ENCODE peak calls at places on chromosomes 5 and 9, in four cellular contexts. One of them, this sample, is unnamed.

GRCh38 chr9:16145196-16145950 is 592.5 kb downstream of the CCDC171 start:
- DNase-seq in activated CD8-positive, alpha-beta memory T cell treated with anti-CD3 and anti-CD28 coated beads, Interleukin-2, amount 50 U/mL, for 48 hours: no peak
- DNase-seq in fibroblast of mammary gland: peak
- DNase-seq in epithelial cell of proximal tubule: no peak
- DNase-seq in this sample: no peak

GRCh38 chr9:136438909-136439549 is 616 bp downstream of the INPP5E start:
- DNase-seq in activated CD8-positive, alpha-beta memory T cell treated with anti-CD3 and anti-CD28 coated beads, Interleukin-2, amount 50 U/mL, for 48 hours: peak
- DNase-seq in fibroblast of mammary gland: no peak
- DNase-seq in epithelial cell of proximal tubule: no peak
- DNase-seq in this sample: peak

GRCh38 chr9:74777136-74777879 is 110.4 kb downstream of the TRPM6 start:
- DNase-seq in activated CD8-positive, alpha-beta memory T cell treated with anti-CD3 and anti-CD28 coated beads, Interleukin-2, amount 50 U/mL, for 48 hours: peak
- DNase-seq in fibroblast of mammary gland: peak
- DNase-seq in epithelial cell of proximal tubule: no peak
- DNase-seq in this sample: peak

GRCh38 chr9:33289501-33289900 is 815 bp upstream of the NFX1 start:
- DNase-seq in activated CD8-positive, alpha-beta memory T cell treated with anti-CD3 and anti-CD28 coated beads, Interleukin-2, amount 50 U/mL, for 48 hours: peak
- DNase-seq in fibroblast of mammary gland: peak
- DNase-seq in epithelial cell of proximal tubule: no peak
- DNase-seq in this sample: no peak

GRCh38 chr5:125530833-125531610 is 784.6 kb upstream of the ZNF608 start:
- DNase-seq in activated CD8-positive, alpha-beta memory T cell treated with anti-CD3 and anti-CD28 coated beads, Interleukin-2, amount 50 U/mL, for 48 hours: no peak
- DNase-seq in fibroblast of mammary gland: no peak
- DNase-seq in epithelial cell of proximal tubule: no peak
- DNase-seq in this sample: no peak

GRCh38 chr5:84696651-84697050 is 312.0 kb upstream of the EDIL3 start:
- DNase-seq in activated CD8-positive, alpha-beta memory T cell treated with anti-CD3 and anti-CD28 coated beads, Interleukin-2, amount 50 U/mL, for 48 hours: no peak
- DNase-seq in fibroblast of mammary gland: peak
- DNase-seq in epithelial cell of proximal tubule: no peak
- DNase-seq in this sample: peak

GRCh38 chr5:28500511-28500910 is 1462.1 kb upstream of the CDH9 start:
- DNase-seq in activated CD8-positive, alpha-beta memory T cell treated with anti-CD3 and anti-CD28 coated beads, Interleukin-2, amount 50 U/mL, for 48 hours: no peak
- DNase-seq in fibroblast of mammary gland: no peak
- DNase-seq in epithelial cell of proximal tubule: no peak
- DNase-seq in this sample: no peak

GRCh38 chr5:90548069-90548593 is 10.5 kb upstream of the ADGRV1 start:
- DNase-seq in activated CD8-positive, alpha-beta memory T cell treated with anti-CD3 and anti-CD28 coated beads, Interleukin-2, amount 50 U/mL, for 48 hours: no peak
- DNase-seq in fibroblast of mammary gland: no peak
- DNase-seq in epithelial cell of proximal tubule: no peak
- DNase-seq in this sample: no peak